ENCODE peak calls at places on chromosome 18, in four cellular contexts. V is K562, B is HepG2, A is GM12878. K is an unnamed sample.

GRCh38 chr18:21740724-21741510 is at the start of gene MIB1:
- DNase-seq in V (peak; percentile 71), B (no peak), A (peak; percentile 83), K (no peak)

GRCh38 chr18:71336811-71337210 is 1048.0 kb downstream of the SOCS6 start:
- DNase-seq in V (no peak), B (no peak), A (no peak), K (no peak)

GRCh38 chr18:36468161-36468560 is 170.6 kb downstream of the FHOD3 start:
- DNase-seq in V (no peak), B (no peak), A (no peak), K (no peak)

GRCh38 chr18:52339891-52340371 is at the start of gene DCC:
- DNase-seq in V (no peak), B (peak; percentile 2), A (no peak), K (peak; percentile 82)

GRCh38 chr18:9323750-9324445 is 10.7 kb upstream of the TWSG1 start:
- DNase-seq in V (no peak), B (no peak), A (no peak), K (no peak)

GRCh38 chr18:57301573-57302230 is 50.7 kb upstream of the ST8SIA3 start:
- DNase-seq in V (no peak), B (no peak), A (no peak), K (peak; percentile 12)

GRCh38 chr18:45879681-45880655 is 54.5 kb downstream of the SIGLEC15 start:
- DNase-seq in V (peak; percentile 63), B (peak; percentile 34), A (peak; percentile 17), K (peak; percentile 86)

GRCh38 chr18:10131783-10132381 is 218.1 kb downstream of the VAPA start:
- DNase-seq in V (no peak), B (no peak), A (no peak), K (peak; percentile 61)

GRCh38 chr18:72830109-72830508 is 37.7 kb downstream of the NETO1 start:
- DNase-seq in V (no peak), B (no peak), A (no peak), K (peak; percentile 75)

GRCh38 chr18:71008257-71008656 is 719.4 kb downstream of the SOCS6 start:
- DNase-seq in V (no peak), B (no peak), A (no peak), K (no peak)

GRCh38 chr18:8341481-8342230 is 267.6 kb upstream of the RAB12 start:
- DNase-seq in V (no peak), B (peak; percentile 97), A (no peak), K (peak; percentile 20)

GRCh38 chr18:11324956-11325873 is 175.8 kb upstream of the PIEZO2 start:
- DNase-seq in V (no peak), B (peak; percentile 55), A (peak; percentile 63), K (no peak)

GRCh38 chr18:33556846-33557245 is 21.2 kb upstream of the ASXL3 start:
- DNase-seq in V (no peak), B (no peak), A (no peak), K (no peak)

GRCh38 chr18:70322928-70323327 is 34.1 kb downstream of the SOCS6 start:
- DNase-seq in V (no peak), B (peak; percentile 54), A (no peak), K (no peak)

GRCh38 chr18:79609021-79609461 is 70.6 kb upstream of the CTDP1 start:
- DNase-seq in V (no peak), B (no peak), A (no peak), K (no peak)

GRCh38 chr18:33584845-33585775 is 7.1 kb downstream of the ASXL3 start:
- DNase-seq in V (no peak), B (no peak), A (no peak), K (peak; percentile 64)

GRCh38 chr18:42583197-42583776 is 532.2 kb downstream of the RIT2 start:
- DNase-seq in V (no peak), B (no peak), A (no peak), K (no peak)

GRCh38 chr18:30970201-30970816 is 72.2 kb downstream of the DSC3 start:
- DNase-seq in V (no peak), B (peak; percentile 31), A (no peak), K (peak; percentile 71)

GRCh38 chr18:53752968-53753367 is 471.5 kb downstream of the MBD2 start:
- DNase-seq in V (no peak), B (no peak), A (no peak), K (no peak)

GRCh38 chr18:36141576-36141975 is 11.9 kb downstream of the ELP2 start:
- DNase-seq in V (no peak), B (no peak), A (no peak), K (no peak)

GRCh38 chr18:31301201-31301655 is 16.7 kb upstream of the DSG1 start:
- DNase-seq in V (no peak), B (no peak), A (no peak), K (peak; percentile 77)

GRCh38 chr18:79684283-79684631 is 4.7 kb downstream of the CTDP1 start:
- DNase-seq in V (no peak), B (no peak), A (no peak), K (no peak)

GRCh38 chr18:58980991-58981390 is 116.3 kb downstream of the ZNF532 start:
- DNase-seq in V (no peak), B (no peak), A (no peak), K (no peak)

DNA sequence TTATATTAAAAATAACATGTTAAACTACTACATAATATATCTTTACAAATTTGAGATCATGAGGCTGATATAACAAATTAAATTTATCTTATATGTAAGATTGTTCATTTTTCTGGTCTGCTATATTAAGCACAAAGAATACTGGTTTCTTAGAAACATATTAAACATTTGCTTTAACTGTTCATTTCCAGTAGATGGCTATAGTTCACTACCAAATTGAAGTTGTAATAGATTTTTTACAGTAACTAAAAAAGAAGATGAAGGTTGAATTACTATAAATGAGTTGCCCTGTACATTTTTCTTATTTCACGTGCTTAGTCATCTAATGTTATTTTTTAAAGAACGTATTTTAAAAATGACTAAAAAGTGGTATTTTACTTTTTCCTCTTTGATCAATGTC is 57.0 kb downstream of the ZNF407 start:
- DNase-seq in V (no peak), B (no peak), A (no peak), K (no peak)
- TF ChIP-seq JUNB in V (no peak), B (no peak), A (no peak), K (no peak)

DNA sequence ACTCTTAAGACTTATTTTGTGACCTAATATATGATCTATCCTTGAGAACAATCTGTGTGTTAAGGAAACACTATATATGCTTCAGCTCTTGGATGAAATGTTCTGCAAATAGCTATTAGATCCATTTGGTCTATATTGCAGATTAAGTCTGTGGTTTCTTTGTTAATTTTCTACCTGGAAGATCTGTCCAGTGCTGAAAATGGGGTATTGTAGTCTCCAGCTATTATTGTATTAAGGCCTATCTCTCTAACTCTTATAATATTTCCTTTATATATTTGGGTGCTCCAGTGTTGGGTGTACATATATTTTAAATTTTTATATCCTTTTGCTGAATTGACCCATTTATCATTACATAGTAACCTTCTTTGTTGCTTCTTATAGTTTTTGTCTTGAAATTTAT is 992.7 kb upstream of the CDH2 start:
- DNase-seq in V (no peak), B (no peak), A (no peak), K (no peak)
- TF ChIP-seq REST in V (no peak), B (no peak), A (no peak), K (peak; percentile 36)

GRCh38 chr18:25465152-25465790 is 113.3 kb upstream of the ZNF521 start:
- DNase-seq in V (no peak), B (no peak), A (no peak), K (no peak)
- H2AFZ ChIP-seq in V (no peak overlapping the region), B (no peak overlapping the region), A (no peak overlapping the region), K (peak overlapping the region; percentile 32)

DNA sequence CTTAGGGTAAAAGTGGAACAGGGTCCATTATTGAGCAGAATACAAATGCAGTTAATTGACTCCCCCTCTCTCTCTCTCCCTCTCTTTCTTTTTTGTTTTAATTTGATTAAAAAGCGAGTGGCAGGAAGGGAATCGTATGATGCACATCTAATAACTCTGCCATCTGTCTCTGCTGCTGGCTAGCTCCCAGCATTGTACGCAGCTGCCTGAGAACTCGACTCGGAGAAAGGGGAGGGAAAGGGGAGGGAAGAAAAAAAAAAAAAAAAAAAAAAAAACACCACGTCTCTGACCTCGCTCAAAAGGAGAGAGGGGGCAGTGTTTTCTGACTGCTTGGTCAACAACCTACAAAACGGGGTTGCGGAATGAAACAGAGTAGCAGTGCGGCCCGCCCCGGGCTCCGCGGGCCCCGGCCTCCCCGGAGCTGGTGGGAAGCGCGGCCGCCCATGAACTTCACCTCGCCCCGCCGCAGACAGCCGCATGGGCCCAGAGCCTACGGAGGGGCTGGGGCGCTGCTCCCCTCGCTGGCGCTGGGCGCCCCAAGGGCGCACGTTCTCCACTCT is 265.7 kb downstream of the TCF4 start:
- DNase-seq in V (no peak), B (no peak), A (peak; percentile 74), K (peak; percentile 85)
- TF ChIP-seq JUNB in V (no peak), B (no peak), A (no peak), K (no peak)

DNA sequence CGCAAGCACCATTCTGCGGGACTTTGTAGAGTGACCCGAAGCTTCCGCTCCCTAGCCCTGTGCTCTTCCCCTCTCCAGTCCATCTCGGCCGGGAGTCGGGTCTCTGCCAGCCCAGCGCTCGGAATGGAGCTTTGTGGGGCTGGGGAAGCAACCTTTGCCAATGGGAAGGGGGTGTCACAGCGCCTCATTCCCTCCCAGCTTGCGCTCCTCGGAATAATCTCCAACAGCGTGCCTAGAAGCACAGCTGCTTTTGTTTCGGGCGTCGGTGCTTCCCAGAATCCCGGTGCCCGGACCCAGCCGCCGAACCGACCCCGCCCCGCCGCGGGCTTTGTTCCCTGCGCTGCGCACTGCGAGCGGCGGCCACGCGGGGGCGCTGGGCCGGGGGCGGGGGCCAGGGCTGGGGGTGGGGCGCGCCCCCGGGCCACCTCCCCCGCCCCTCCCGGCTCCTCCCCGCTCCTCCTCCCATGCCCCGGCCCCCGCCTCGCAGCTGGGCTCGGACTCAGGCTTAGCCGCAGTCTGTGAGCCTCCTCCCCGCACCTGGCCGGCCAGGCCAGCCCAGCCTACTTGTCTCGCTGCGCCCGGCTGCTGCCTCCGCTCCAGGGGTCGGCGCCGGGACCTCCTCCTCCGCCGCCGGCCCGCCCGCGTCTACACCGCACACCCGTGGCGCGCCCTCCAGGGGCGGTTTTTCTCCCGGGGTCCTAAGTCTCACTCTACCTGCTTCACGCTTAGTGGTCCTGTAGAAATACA is 77.7 kb upstream of the SMAD2 start:
- DNase-seq in V (peak; percentile 94), B (peak; percentile 42), A (no peak), K (peak; percentile 93)
- TF ChIP-seq REST in V (no peak), B (no peak), A (no peak), K (no peak)

GRCh38 chr18:74947417-74947816 is 261.5 kb downstream of the PTGR3 start:
- DNase-seq in V (no peak), B (no peak), A (no peak), K (peak; percentile 23)

GRCh38 chr18:74947875-74948274 is 261.1 kb downstream of the PTGR3 start:
- DNase-seq in V (no peak), B (no peak), A (no peak), K (peak; percentile 49)

GRCh38 chr18:74950479-74950878 is 258.5 kb downstream of the PTGR3 start:
- DNase-seq in V (no peak), B (no peak), A (no peak), K (peak; percentile 32)

GRCh38 chr18:74951165-74951760 is 257.7 kb downstream of the PTGR3 start:
- DNase-seq in V (no peak), B (peak; percentile 32), A (peak; percentile 59), K (no peak)

DNA sequence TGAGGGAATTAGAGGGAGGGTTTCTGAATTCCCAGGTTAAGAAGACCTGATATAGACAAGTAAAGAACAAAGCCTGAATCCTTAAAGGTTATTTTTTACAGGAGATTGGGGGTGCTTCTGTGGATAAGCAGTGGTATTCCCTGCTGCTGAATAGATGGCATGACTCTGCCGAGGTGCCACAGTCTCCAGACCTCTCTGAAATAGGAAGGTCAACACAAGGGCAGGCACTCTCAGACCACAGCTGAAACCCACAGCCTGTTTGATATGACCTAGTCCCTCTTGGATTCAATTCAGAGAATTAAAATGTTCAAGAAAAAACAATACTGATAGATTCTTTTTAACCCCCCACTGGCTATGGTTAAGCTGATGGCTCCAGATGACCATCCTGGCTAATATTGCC is 259.3 kb downstream of the PTGR3 start:
- DNase-seq in V (no peak), B (no peak), A (no peak), K (no peak)
- H2AFZ ChIP-seq in V (no peak overlapping the region), B (no peak overlapping the region), A (no peak overlapping the region), K (no peak overlapping the region)